ENCODE peak calls at places on chromosomes 13 and 19, in five cellular contexts. P, A, W, Y and R are unnamed samples.

GRCh38 chr13:31200636-31200970 is 828 bp downstream of the B3GLCT start:
- DNase-seq in P (no peak), A (peak), W (no peak), Y (peak), R (no peak)

GRCh38 chr13:25727250-25727649 is 324.6 kb downstream of the SHISA2 start:
- DNase-seq in P (no peak), A (no peak), W (no peak), Y (no peak), R (no peak)

GRCh38 chr13:90717451-90717936 is 630.0 kb upstream of the MIR17HG start:
- DNase-seq in P (peak), A (no peak), W (peak), Y (no peak), R (peak)

GRCh38 chr19:58380037-58380735 is 644 bp downstream of the ZNF837 start:
- DNase-seq in P (no peak), A (no peak), W (no peak), Y (no peak), R (peak)

GRCh38 chr19:11649941-11650340 is 52.7 kb downstream of the ZNF627 start:
- DNase-seq in P (no peak), A (no peak), W (peak), Y (no peak), R (peak)

GRCh38 chr19:50817941-50818858 is 5.4 kb downstream of the KLK1 start:
- DNase-seq in P (peak), A (no peak), W (peak), Y (no peak), R (peak)

GRCh38 chr19:56360841-56361240 is 32.5 kb downstream of the ZNF582 start:
- DNase-seq in P (no peak), A (no peak), W (no peak), Y (no peak), R (no peak)

GRCh38 chr19:17405250-17406038 is at the start of gene BST2:
- DNase-seq in P (peak), A (no peak), W (no peak), Y (no peak), R (no peak)

GRCh38 chr19:10086904-10087256 is 763 bp downstream of the SHFL start:
- DNase-seq in P (no peak), A (no peak), W (peak), Y (no peak), R (no peak)